ENCODE peak calls at places on chromosomes 7 and 10, in six cellular contexts. One of them, this sample, is unnamed.

GRCh38 chr7:27094304-27095049 is 1.3 kb downstream of the HOXA1 start:
- DNase-seq in brain microvascular endothelial cell: no peak
- DNase-seq in iPS DF 6.9: no peak
- DNase-seq in hepatocyte: no peak
- DNase-seq in caudate nucleus: no peak
- DNase-seq in left ventricle myocardium superior: no peak
- DNase-seq in this sample: no peak

GRCh38 chr10:77284797-77285196 is 352.8 kb downstream of the KCNMA1 start:
- DNase-seq in brain microvascular endothelial cell: no peak
- DNase-seq in iPS DF 6.9: no peak
- DNase-seq in hepatocyte: no peak
- DNase-seq in caudate nucleus: no peak
- DNase-seq in left ventricle myocardium superior: no peak
- DNase-seq in this sample: no peak

GRCh38 chr7:26332698-26333097 is 41.0 kb downstream of the SNX10 start:
- DNase-seq in brain microvascular endothelial cell: no peak
- DNase-seq in iPS DF 6.9: no peak
- DNase-seq in hepatocyte: no peak
- DNase-seq in caudate nucleus: no peak
- DNase-seq in left ventricle myocardium superior: no peak
- DNase-seq in this sample: no peak

GRCh38 chr10:25130911-25131310 is 43.9 kb upstream of the GPR158 start:
- DNase-seq in brain microvascular endothelial cell: no peak
- DNase-seq in iPS DF 6.9: no peak
- DNase-seq in hepatocyte: no peak
- DNase-seq in caudate nucleus: no peak
- DNase-seq in left ventricle myocardium superior: no peak
- DNase-seq in this sample: no peak

GRCh38 chr7:70775570-70776156 is 356.3 kb upstream of the GALNT17 start:
- DNase-seq in brain microvascular endothelial cell: no peak
- DNase-seq in iPS DF 6.9: peak; percentile 18
- DNase-seq in hepatocyte: no peak
- DNase-seq in caudate nucleus: no peak
- DNase-seq in left ventricle myocardium superior: no peak
- DNase-seq in this sample: peak; percentile 30

GRCh38 chr7:151518105-151518780 is 1.5 kb downstream of the RHEB start:
- DNase-seq in brain microvascular endothelial cell: peak; percentile 29
- DNase-seq in iPS DF 6.9: no peak
- DNase-seq in hepatocyte: peak; percentile 79
- DNase-seq in caudate nucleus: peak; percentile 13
- DNase-seq in left ventricle myocardium superior: peak; percentile 61
- DNase-seq in this sample: peak; percentile 56

GRCh38 chr10:29420744-29421143 is 131.9 kb downstream of the LYZL1 start:
- DNase-seq in brain microvascular endothelial cell: no peak
- DNase-seq in iPS DF 6.9: no peak
- DNase-seq in hepatocyte: no peak
- DNase-seq in caudate nucleus: no peak
- DNase-seq in left ventricle myocardium superior: peak; percentile 60
- DNase-seq in this sample: no peak

GRCh38 chr10:78134919-78135318 is 101.3 kb downstream of the RPS24 start:
- DNase-seq in brain microvascular endothelial cell: no peak
- DNase-seq in iPS DF 6.9: no peak
- DNase-seq in hepatocyte: no peak
- DNase-seq in caudate nucleus: no peak
- DNase-seq in left ventricle myocardium superior: no peak
- DNase-seq in this sample: no peak

GRCh38 chr10:6013413-6014192 is 36.3 kb upstream of the IL15RA start:
- DNase-seq in brain microvascular endothelial cell: no peak
- DNase-seq in iPS DF 6.9: no peak
- DNase-seq in hepatocyte: no peak
- DNase-seq in caudate nucleus: no peak
- DNase-seq in left ventricle myocardium superior: no peak
- DNase-seq in this sample: no peak

GRCh38 chr7:6257602-6258001 is 14.8 kb downstream of the CYTH3 start:
- DNase-seq in brain microvascular endothelial cell: no peak
- DNase-seq in iPS DF 6.9: no peak
- DNase-seq in hepatocyte: no peak
- DNase-seq in caudate nucleus: no peak
- DNase-seq in left ventricle myocardium superior: no peak
- DNase-seq in this sample: no peak

GRCh38 chr7:132063800-132064199 is 507.4 kb upstream of the PODXL start:
- DNase-seq in brain microvascular endothelial cell: no peak
- DNase-seq in iPS DF 6.9: no peak
- DNase-seq in hepatocyte: no peak
- DNase-seq in caudate nucleus: no peak
- DNase-seq in left ventricle myocardium superior: no peak
- DNase-seq in this sample: no peak

GRCh38 chr7:143300959-143301617 is 12.9 kb downstream of the CASP2 start:
- DNase-seq in brain microvascular endothelial cell: peak; percentile 68
- DNase-seq in iPS DF 6.9: no peak
- DNase-seq in hepatocyte: no peak
- DNase-seq in caudate nucleus: no peak
- DNase-seq in left ventricle myocardium superior: no peak
- DNase-seq in this sample: peak; percentile 47

GRCh38 chr10:6070647-6071046 is 8.5 kb upstream of the IL2RA start:
- DNase-seq in brain microvascular endothelial cell: no peak
- DNase-seq in iPS DF 6.9: no peak
- DNase-seq in hepatocyte: no peak
- DNase-seq in caudate nucleus: no peak
- DNase-seq in left ventricle myocardium superior: no peak
- DNase-seq in this sample: peak; percentile 32

GRCh38 chr10:69319911-69320316 is 41.6 kb downstream of the HK1 start:
- DNase-seq in brain microvascular endothelial cell: no peak
- DNase-seq in iPS DF 6.9: no peak
- DNase-seq in hepatocyte: no peak
- DNase-seq in caudate nucleus: no peak
- DNase-seq in left ventricle myocardium superior: no peak
- DNase-seq in this sample: no peak

GRCh38 chr7:35652124-35652523 is 42.8 kb downstream of the HERPUD2 start:
- DNase-seq in brain microvascular endothelial cell: no peak
- DNase-seq in iPS DF 6.9: no peak
- DNase-seq in hepatocyte: no peak
- DNase-seq in caudate nucleus: no peak
- DNase-seq in left ventricle myocardium superior: no peak
- DNase-seq in this sample: no peak

GRCh38 chr7:36637417-36637816 is 86.9 kb downstream of the AOAH start:
- DNase-seq in brain microvascular endothelial cell: no peak
- DNase-seq in iPS DF 6.9: no peak
- DNase-seq in hepatocyte: no peak
- DNase-seq in caudate nucleus: no peak
- DNase-seq in left ventricle myocardium superior: no peak
- DNase-seq in this sample: no peak

GRCh38 chr10:107614939-107615665 is 450.6 kb upstream of the SORCS1 start:
- DNase-seq in brain microvascular endothelial cell: peak; percentile 6
- DNase-seq in iPS DF 6.9: no peak
- DNase-seq in hepatocyte: no peak
- DNase-seq in caudate nucleus: no peak
- DNase-seq in left ventricle myocardium superior: no peak
- DNase-seq in this sample: peak; percentile 63

GRCh38 chr7:142602756-142603155 is 146.5 kb upstream of the PRSS1 start:
- DNase-seq in brain microvascular endothelial cell: peak; percentile 4
- DNase-seq in iPS DF 6.9: no peak
- DNase-seq in hepatocyte: no peak
- DNase-seq in caudate nucleus: no peak
- DNase-seq in left ventricle myocardium superior: peak; percentile 37
- DNase-seq in this sample: no peak

GRCh38 chr10:93512565-93512964 is 16.2 kb downstream of the CEP55 start:
- DNase-seq in brain microvascular endothelial cell: peak; percentile 78
- DNase-seq in iPS DF 6.9: no peak
- DNase-seq in hepatocyte: no peak
- DNase-seq in caudate nucleus: no peak
- DNase-seq in left ventricle myocardium superior: no peak
- DNase-seq in this sample: no peak

GRCh38 chr7:50507898-50508470 is 57.2 kb downstream of the DDC start:
- DNase-seq in brain microvascular endothelial cell: no peak
- DNase-seq in iPS DF 6.9: no peak
- DNase-seq in hepatocyte: no peak
- DNase-seq in caudate nucleus: no peak
- DNase-seq in left ventricle myocardium superior: no peak
- DNase-seq in this sample: no peak

GRCh38 chr7:91193141-91193540 is 71.1 kb upstream of the FZD1 start:
- DNase-seq in brain microvascular endothelial cell: no peak
- DNase-seq in iPS DF 6.9: no peak
- DNase-seq in hepatocyte: no peak
- DNase-seq in caudate nucleus: no peak
- DNase-seq in left ventricle myocardium superior: no peak
- DNase-seq in this sample: peak; percentile 65

GRCh38 chr7:79982151-79982770 is 152.4 kb upstream of the GNAI1 start:
- DNase-seq in brain microvascular endothelial cell: peak; percentile 12
- DNase-seq in iPS DF 6.9: no peak
- DNase-seq in hepatocyte: no peak
- DNase-seq in caudate nucleus: no peak
- DNase-seq in left ventricle myocardium superior: no peak
- DNase-seq in this sample: peak; percentile 67

GRCh38 chr7:5514440-5515035 is 90.9 kb upstream of the TNRC18 start:
- DNase-seq in brain microvascular endothelial cell: no peak
- DNase-seq in iPS DF 6.9: no peak
- DNase-seq in hepatocyte: no peak
- DNase-seq in caudate nucleus: no peak
- DNase-seq in left ventricle myocardium superior: no peak
- DNase-seq in this sample: peak; percentile 49

GRCh38 chr7:22586101-22586805 is 86.3 kb upstream of the STEAP1B start:
- DNase-seq in brain microvascular endothelial cell: no peak
- DNase-seq in iPS DF 6.9: no peak
- DNase-seq in hepatocyte: no peak
- DNase-seq in caudate nucleus: no peak
- DNase-seq in left ventricle myocardium superior: no peak
- DNase-seq in this sample: peak; percentile 53

GRCh38 chr10:128053356-128053755 is 72.9 kb downstream of the MKI67 start:
- DNase-seq in brain microvascular endothelial cell: no peak
- DNase-seq in iPS DF 6.9: no peak
- DNase-seq in hepatocyte: no peak
- DNase-seq in caudate nucleus: no peak
- DNase-seq in left ventricle myocardium superior: no peak
- DNase-seq in this sample: no peak

This sample was measured in fibroblast of lung.